ENCODE peak calls at places on chromosomes 1 and 21, in seven cellular contexts. O is stimulated activated CD8-positive, alpha-beta memory T cell treated with anti-CD3 and anti-CD28 coated beads, Interleukin-4, amount 100 ng/mL, for 24 hours; R is caudate nucleus; A is stimulated activated CD4-positive, alpha-beta T cell treated with anti-CD3 and anti-CD28 coated beads, Interleukin-15, amount 100 ng/mL, for 24 hours; K is GM12865; W is iris pigment epithelial cell; C is cardiac fibroblast. S is an unnamed sample.
A peak's percentile ranks its signal among the peaks of the same experiment; 100 is the strongest.

GRCh38 chr1:13699936-13700520 is at the start of gene PRDM2:
- DNase-seq in A (peak; percentile 68), C (peak; percentile 53), O (peak; percentile 45), K (peak; percentile 78), W (peak; percentile 43), R (no peak), S (peak; percentile 39)

GRCh38 chr1:72845342-72845741 is 563.0 kb upstream of the NEGR1 start:
- DNase-seq in C (no peak), O (no peak), K (peak; percentile 5), W (peak; percentile 2), R (no peak), A (no peak), S (no peak)

GRCh38 chr21:45130324-45130774 is 56.0 kb downstream of the ADARB1 start:
- DNase-seq in C (peak; percentile 81), O (no peak), K (no peak), W (peak; percentile 84), R (no peak), A (no peak), S (no peak)

GRCh38 chr1:159838715-159839114 is 12.0 kb downstream of the SLAMF8 start:
- DNase-seq in K (peak; percentile 59), A (no peak), R (no peak), O (no peak), W (no peak), C (no peak), S (no peak)

GRCh38 chr1:212364985-212365384 is 49.7 kb downstream of the PACC1 start:
- DNase-seq in K (no peak), W (no peak), R (no peak), C (no peak), A (no peak), O (no peak), S (no peak)

GRCh38 chr1:224435999-224436398 is 1.4 kb upstream of the WDR26 start:
- DNase-seq in W (no peak), R (no peak), C (no peak), O (no peak), K (no peak), A (no peak), S (no peak)

GRCh38 chr1:226132731-226133503 is 53.6 kb downstream of the ACBD3 start:
- DNase-seq in O (no peak), C (no peak), W (no peak), K (peak; percentile 42), R (no peak), A (no peak), S (no peak)

GRCh38 chr1:182993746-182994145 is 29.5 kb upstream of the LAMC1 start:
- DNase-seq in C (no peak), A (no peak), R (no peak), K (no peak), W (no peak), O (no peak), S (no peak)

GRCh38 chr1:55472784-55473183 is 257.6 kb upstream of the USP24 start:
- DNase-seq in A (no peak), C (peak; percentile 36), K (no peak), R (no peak), O (no peak), W (peak; percentile 17), S (no peak)

GRCh38 chr1:203871114-203871875 is 9.9 kb downstream of the SNRPE start:
- DNase-seq in K (peak; percentile 37), C (peak; percentile 91), A (no peak), O (no peak), R (peak; percentile 11), W (peak; percentile 78), S (peak; percentile 27)

GRCh38 chr21:33976980-33977720 is 61.5 kb upstream of the ATP5PO start:
- DNase-seq in C (no peak), R (no peak), A (peak; percentile 46), W (peak; percentile 23), O (no peak), K (peak; percentile 38), S (no peak)

GRCh38 chr1:227780101-227781044 is 35.1 kb upstream of the PRSS38 start:
- DNase-seq in W (no peak), R (no peak), K (no peak), O (no peak), A (no peak), C (no peak), S (no peak)

GRCh38 chr1:111161843-111162242 is 21.8 kb downstream of the CEPT1 start:
- DNase-seq in K (no peak), O (no peak), W (peak; percentile 41), C (peak; percentile 40), A (no peak), R (no peak), S (no peak)

GRCh38 chr1:54375331-54376084 is 30.7 kb downstream of the SSBP3 start:
- DNase-seq in C (no peak), W (no peak), A (no peak), K (peak; percentile 42), O (no peak), R (no peak), S (no peak)

GRCh38 chr1:154837034-154837678 is 32.9 kb downstream of the KCNN3 start:
- DNase-seq in A (no peak), C (peak; percentile 37), O (no peak), K (no peak), W (no peak), R (no peak), S (no peak)

GRCh38 chr1:246219508-246220030 is 287.5 kb downstream of the SMYD3 start:
- DNase-seq in K (peak; percentile 64), C (no peak), W (peak; percentile 10), A (no peak), R (no peak), O (no peak), S (peak; percentile 84)

GRCh38 chr1:150259758-150260669 is 2.4 kb downstream of the CA14 start:
- DNase-seq in C (peak; percentile 51), R (no peak), O (no peak), K (no peak), W (no peak), A (no peak), S (peak; percentile 55)

GRCh38 chr1:218364028-218364710 is 19.0 kb downstream of the TGFB2 start:
- DNase-seq in C (no peak), A (no peak), O (no peak), K (no peak), W (no peak), R (no peak), S (no peak)

GRCh38 chr1:77954521-77954920 is 24.4 kb downstream of the FUBP1 start:
- DNase-seq in R (no peak), A (no peak), C (no peak), W (peak; percentile 34), K (no peak), O (no peak), S (no peak)

GRCh38 chr1:11131816-11132215 is 32.1 kb upstream of the EXOSC10 start:
- DNase-seq in K (no peak), C (no peak), O (no peak), W (no peak), A (no peak), R (no peak), S (no peak)

GRCh38 chr1:247079141-247079874 is 697 bp upstream of the ZNF670 start:
- DNase-seq in W (no peak), C (no peak), R (no peak), K (no peak), O (no peak), A (peak; percentile 17), S (no peak)

GRCh38 chr1:12387641-12388040 is 157.8 kb downstream of the VPS13D start:
- DNase-seq in A (no peak), R (no peak), C (peak; percentile 36), W (no peak), K (no peak), O (no peak), S (no peak)

GRCh38 chr1:89484097-89485038 is 40.3 kb upstream of the LRRC8B start:
- DNase-seq in K (peak; percentile 12), C (no peak), R (no peak), A (no peak), W (no peak), O (no peak), S (no peak)

GRCh38 chr21:46621457-46622182 is 13.9 kb upstream of the PRMT2 start:
- DNase-seq in R (peak; percentile 79), W (no peak), C (no peak), K (no peak), O (no peak), A (no peak), S (no peak)

GRCh38 chr1:107677674-107678073 is 287.3 kb downstream of the VAV3 start:
- DNase-seq in R (no peak), K (no peak), O (no peak), W (no peak), A (no peak), C (no peak), S (no peak)

GRCh38 chr1:10253755-10254154 is 43.4 kb downstream of the KIF1B start:
- DNase-seq in K (no peak), C (peak; percentile 82), O (no peak), R (no peak), A (no peak), W (peak; percentile 96), S (no peak)

GRCh38 chr1:226609836-226610455 is 61.4 kb downstream of the STUM start:
- DNase-seq in C (peak; percentile 61), W (no peak), K (no peak), O (no peak), R (no peak), A (no peak), S (no peak)

GRCh38 chr1:40107290-40107959 is 10.4 kb upstream of the PPT1 start:
- DNase-seq in C (no peak), R (no peak), K (no peak), O (no peak), W (no peak), A (no peak), S (no peak)

GRCh38 chr1:43067856-43068751 is 104.0 kb downstream of the EBNA1BP2 start:
- DNase-seq in O (no peak), R (no peak), W (no peak), A (peak; percentile 22), C (no peak), K (peak; percentile 28), S (peak; percentile 48)

GRCh38 chr1:33143698-33144097 is 38.1 kb downstream of the TRIM62 start:
- DNase-seq in A (no peak), C (peak; percentile 58), K (no peak), O (no peak), W (peak; percentile 93), R (no peak), S (no peak)

GRCh38 chr1:226128487-226129075 is 58.0 kb downstream of the ACBD3 start:
- DNase-seq in K (no peak), C (peak; percentile 68), W (no peak), R (no peak), A (no peak), O (no peak), S (no peak)

GRCh38 chr1:21293537-21294265 is 3.4 kb upstream of the ECE1 start:
- DNase-seq in A (peak; percentile 92), C (no peak), O (peak; percentile 70), K (peak; percentile 94), R (no peak), W (no peak), S (no peak)

GRCh38 chr1:31505884-31506497 is 70.3 kb upstream of the TINAGL1 start:
- DNase-seq in K (peak; percentile 83), O (peak; percentile 6), C (peak; percentile 47), W (peak; percentile 36), R (no peak), A (peak; percentile 42), S (no peak)

GRCh38 chr1:14190508-14190907 is 408.0 kb upstream of the KAZN start:
- DNase-seq in O (no peak), A (no peak), K (no peak), W (peak; percentile 28), R (no peak), C (no peak), S (no peak)

S was measured in NCI-H1105.